ENCODE peak calls at places on chromosomes 2 and 18, in four cellular contexts. D is sigmoid colon, A is DND-41, V is transverse colon. B is an unnamed sample. For H3K4me1, the result is how much of the 10 kb centered on the place peaks cover.

GRCh38 chr2:47310801-47311560 is 92.0 kb upstream of the MSH2 start:
- DNase-seq in D (peak), V (peak), A (no peak), B (no peak)

GRCh38 chr18:11320981-11321380 is 171.6 kb upstream of the PIEZO2 start:
- DNase-seq in V (no peak), A (peak), D (no peak), B (no peak)

GRCh38 chr2:119259296-119259860 is 35.7 kb downstream of the STEAP3 start:
- DNase-seq in D (no peak), A (no peak), V (no peak), B (no peak)

GRCh38 chr18:8546677-8547076 is 62.6 kb upstream of the RAB12 start:
- DNase-seq in D (no peak), V (no peak), A (no peak), B (no peak)

GRCh38 chr2:148927010-148927409 is 52.0 kb downstream of the KIF5C start:
- DNase-seq in A (no peak), D (no peak), V (peak), B (peak)

GRCh38 chr2:154694881-154695280 is 3.6 kb upstream of the KCNJ3 start:
- DNase-seq in A (no peak), D (no peak), V (no peak), B (no peak)

GRCh38 chr2:204722207-204722606 is 176.9 kb downstream of the PARD3B start:
- DNase-seq in D (no peak), A (no peak), V (no peak), B (no peak)

GRCh38 chr2:165899311-165899710 is 54.3 kb downstream of the TTC21B start:
- DNase-seq in V (no peak), D (no peak), A (no peak), B (no peak)

GRCh38 chr2:22110244-22110651 is 986.5 kb downstream of the TDRD15 start:
- DNase-seq in A (no peak), V (no peak), D (no peak), B (no peak)

GRCh38 chr2:126586321-126586720 is 69.6 kb upstream of the GYPC start:
- DNase-seq in V (no peak), D (no peak), A (no peak), B (no peak)

GRCh38 chr2:98530114-98530513 is 78.2 kb downstream of the COA5 start:
- DNase-seq in A (no peak), D (no peak), V (no peak), B (no peak)

GRCh38 chr2:203580846-203581245 is 45.7 kb upstream of the RAPH1 start:
- DNase-seq in D (no peak), V (no peak), A (no peak), B (no peak)

GRCh38 chr2:191555092-191555742 is 122.7 kb upstream of the NABP1 start:
- DNase-seq in V (peak), D (peak), A (peak), B (peak)

GRCh38 chr2:112692914-112693313 is 27.9 kb upstream of the NT5DC4 start:
- DNase-seq in V (no peak), D (peak), A (peak), B (no peak)

GRCh38 chr2:27408601-27409320 is 630 bp downstream of the PPM1G start:
- DNase-seq in V (peak), A (no peak), D (no peak), B (peak)

GRCh38 chr2:54206596-54206995 is 49.4 kb downstream of the TSPYL6 start:
- DNase-seq in D (no peak), A (no peak), V (no peak), B (no peak)

GRCh38 chr2:63054812-63055509 is 4.3 kb downstream of the OTX1 start:
- DNase-seq in D (no peak), V (no peak), A (no peak), B (no peak)

GRCh38 chr2:239938651-239939486 is 86.3 kb downstream of the NDUFA10 start:
- DNase-seq in D (peak), V (no peak), A (peak), B (no peak)

GRCh38 chr2:231334179-231334930 is 61.2 kb upstream of the B3GNT7 start:
- DNase-seq in D (no peak), V (no peak), A (no peak), B (no peak)

GRCh38 chr2:123179526-123179925 is 845.6 kb upstream of the CNTNAP5 start:
- DNase-seq in V (no peak), D (no peak), A (no peak), B (no peak)

GRCh38 chr18:32372047-32372380 is 98.7 kb downstream of the GAREM1 start:
- DNase-seq in D (no peak), A (no peak), V (no peak), B (no peak)

GRCh38 chr18:32366586-32367538 is 103.8 kb downstream of the GAREM1 start:
- DNase-seq in D (no peak), A (no peak), V (no peak), B (no peak)

GRCh38 chr18:32372381-32373061 is 98.2 kb downstream of the GAREM1 start:
- DNase-seq in D (no peak), V (peak), A (no peak), B (no peak)

GRCh38 chr18:32371384-32371783 is 99.3 kb downstream of the GAREM1 start:
- DNase-seq in A (no peak), D (no peak), V (no peak), B (no peak)

DNA sequence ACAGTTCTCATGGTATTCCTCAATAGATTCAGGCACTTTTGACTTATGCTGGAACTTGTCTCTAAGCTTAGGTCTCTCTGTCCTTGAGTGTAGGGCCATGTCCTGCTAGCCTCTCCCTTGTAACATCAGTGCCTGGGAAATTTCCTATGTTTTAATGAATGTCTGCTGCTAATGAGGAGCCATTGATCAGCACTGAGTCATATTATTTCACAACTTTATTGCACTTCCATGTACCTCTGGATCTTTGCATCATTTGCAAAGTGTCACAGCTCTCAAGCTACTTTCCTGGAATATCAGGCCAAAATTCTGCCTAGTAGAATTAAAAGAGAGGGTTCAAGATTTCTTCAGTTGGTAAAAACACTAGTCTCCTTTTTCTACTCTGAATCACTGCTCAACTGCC is 102.5 kb downstream of the GAREM1 start:
- DNase-seq in A (no peak), D (no peak), V (no peak), B (no peak)
- H3K4me1 ChIP-seq in A (under half), D (under half), V (under half), B (under half)

DNA sequence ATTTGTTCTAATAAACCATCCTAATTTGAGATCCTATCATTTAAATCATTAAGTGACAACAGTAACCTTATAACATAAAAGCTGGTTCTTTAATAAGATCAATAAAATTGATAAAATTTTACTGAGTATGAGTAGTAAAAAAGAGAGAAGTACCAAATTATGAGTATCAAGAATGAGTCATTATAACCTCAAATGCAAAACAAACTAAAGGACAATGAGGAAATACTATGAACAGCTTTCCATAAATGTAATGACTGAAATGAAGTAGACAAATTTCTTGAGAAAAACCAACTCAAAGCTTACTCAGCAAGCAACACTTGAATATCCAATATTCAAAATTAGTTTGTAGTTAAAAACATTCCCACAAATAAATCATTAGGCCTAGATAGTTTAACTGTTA is 433.0 kb downstream of the ZEB2 start:
- DNase-seq in D (no peak), A (no peak), V (no peak), B (no peak)
- H3K4me3 ChIP-seq in D (no peak), A (no peak), V (no peak), B (no peak)

DNA sequence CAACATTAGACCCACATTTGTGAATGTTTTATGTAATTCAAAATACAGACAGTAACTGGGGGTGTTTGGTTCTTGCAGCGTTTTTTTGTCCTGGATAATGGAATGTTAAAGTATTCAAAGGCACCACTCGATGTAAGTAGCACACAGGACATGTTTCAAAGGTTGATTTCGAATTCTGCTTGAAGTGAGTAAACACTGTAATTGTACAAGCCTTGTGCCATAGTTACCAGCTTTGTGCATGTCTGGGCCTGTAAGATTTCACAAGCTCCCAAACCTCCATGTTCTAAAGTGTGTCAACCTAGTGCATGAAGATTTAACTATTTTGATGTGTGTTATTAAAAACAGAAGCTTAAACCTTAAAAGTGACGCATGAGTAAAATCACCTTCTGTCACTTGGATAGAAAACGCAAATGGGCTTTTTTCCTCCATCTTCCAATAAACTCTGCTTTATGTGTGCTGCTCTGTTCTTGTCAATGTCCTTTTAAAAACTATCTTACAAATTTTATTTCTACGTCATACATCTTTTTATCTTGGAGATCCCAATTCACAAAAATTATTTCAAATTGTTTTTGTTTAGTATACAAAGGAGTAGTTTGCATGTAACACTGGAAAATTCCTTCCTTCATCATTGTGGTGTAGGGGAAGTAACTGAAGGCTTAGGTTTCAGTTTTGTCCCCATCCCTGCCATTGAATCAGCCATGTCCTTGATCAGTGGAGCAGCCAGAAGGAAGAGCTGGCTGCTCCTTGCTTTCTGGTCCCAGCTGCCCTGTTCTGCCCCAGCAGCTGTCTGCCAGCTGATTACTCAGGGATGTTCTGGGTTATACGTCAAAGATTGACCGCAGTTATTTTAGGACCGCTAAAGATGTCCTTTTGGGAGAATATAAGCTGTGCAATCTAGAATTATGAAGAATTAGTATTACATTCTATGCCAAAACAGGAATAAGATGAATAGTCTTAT is 119.2 kb downstream of the PRKRA start:
- DNase-seq in D (no peak), V (no peak), A (no peak), B (no peak)
- H3K27ac ChIP-seq in D (no peak), V (no peak), A (no peak), B (no peak)

DNA sequence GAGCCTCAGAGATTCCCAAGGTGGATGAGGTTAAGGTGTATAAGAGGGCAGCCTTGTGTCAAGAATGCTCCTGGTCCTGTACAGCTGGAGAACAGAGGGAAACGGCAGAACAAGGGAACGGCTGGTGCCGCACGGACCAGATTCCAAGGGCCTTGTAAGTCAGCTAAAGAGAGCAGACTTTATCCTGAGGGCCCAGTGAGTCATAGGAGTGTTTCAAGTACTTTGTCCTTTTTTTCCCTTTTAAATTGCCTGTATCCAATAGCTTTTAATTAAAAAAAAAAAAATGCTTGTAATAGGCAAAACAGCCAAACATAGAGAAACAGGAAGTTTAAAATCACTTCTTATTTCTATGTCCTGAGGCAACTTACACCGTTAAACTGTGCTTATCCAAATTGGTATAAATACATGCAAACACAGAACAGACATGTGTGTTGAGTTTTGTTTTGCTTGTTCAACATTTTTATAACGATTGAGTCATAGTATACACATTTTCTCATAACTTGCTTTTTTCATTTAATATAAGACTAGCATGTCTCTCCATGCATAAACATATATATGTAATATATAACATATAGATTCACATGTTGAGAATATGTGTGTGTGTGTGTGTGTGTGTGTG is 42.1 kb upstream of the EVA1A start:
- DNase-seq in D (no peak), V (no peak), A (no peak), B (no peak)
- H3K4me1 ChIP-seq in D (under half), V (under half), A (under half), B (under half)

DNA sequence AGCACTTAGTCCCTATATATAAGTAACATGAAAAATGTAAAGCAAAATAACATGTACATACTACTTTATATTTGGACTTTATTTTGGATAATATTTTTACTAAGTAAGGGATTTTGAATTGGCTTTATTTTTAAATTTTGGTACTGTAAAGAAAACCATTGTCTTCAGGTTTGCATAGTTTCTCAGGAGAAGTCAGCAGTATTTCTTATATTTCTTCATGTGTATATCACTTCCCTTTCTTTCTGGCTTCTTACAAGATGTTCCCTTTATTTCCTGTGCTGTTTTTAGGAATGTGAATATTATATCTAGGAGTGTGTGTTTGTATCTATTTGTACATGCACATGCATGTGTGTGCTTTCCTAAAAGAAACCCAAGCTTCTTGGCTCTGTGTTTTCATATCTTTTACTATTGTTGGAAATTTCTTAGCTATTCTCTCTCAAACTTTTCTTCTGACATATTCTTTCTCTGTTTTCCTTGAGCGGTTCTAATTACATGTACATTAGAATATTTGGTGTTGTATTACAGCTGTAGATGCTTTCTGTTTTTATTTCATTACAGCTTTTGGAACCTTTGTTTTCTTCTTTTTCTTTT is 1549.7 kb upstream of the ACVR2A start:
- DNase-seq in D (no peak), V (no peak), A (no peak), B (no peak)
- H3K4me3 ChIP-seq in D (no peak), V (no peak), A (no peak), B (no peak)

GRCh38 chr2:28683100-28683706 is 68.4 kb upstream of the PPP1CB start:
- DNase-seq in D (peak), A (no peak), V (peak), B (no peak)

GRCh38 chr2:28681216-28681981 is 70.2 kb upstream of the PPP1CB start:
- DNase-seq in V (no peak), A (no peak), D (no peak), B (peak)

GRCh38 chr2:28678944-28679343 is 72.7 kb upstream of the PPP1CB start:
- DNase-seq in A (no peak), V (no peak), D (no peak), B (no peak)

GRCh38 chr2:28678175-28678855 is 73.3 kb upstream of the PPP1CB start:
- DNase-seq in D (no peak), A (no peak), V (no peak), B (no peak)

DNA sequence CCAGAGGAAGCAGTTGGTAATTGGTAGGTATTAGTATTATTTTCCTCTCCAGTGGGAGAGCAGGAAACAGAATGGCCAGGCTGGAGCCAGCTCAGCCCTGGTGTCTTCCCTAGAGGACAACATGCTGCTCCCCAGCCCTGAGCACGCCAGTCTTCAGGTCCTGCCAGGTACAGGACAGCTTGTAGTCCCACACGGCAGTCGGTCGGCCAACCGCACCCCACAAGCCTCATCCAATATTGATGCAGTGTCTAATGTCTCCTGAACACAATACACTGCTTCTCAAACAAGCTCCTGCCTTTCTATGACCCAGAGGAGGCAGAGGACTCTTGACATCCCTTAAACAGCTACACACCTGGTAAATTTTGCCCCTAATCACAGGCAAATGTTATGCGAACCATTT is 71.0 kb upstream of the PPP1CB start:
- DNase-seq in A (no peak), D (no peak), V (no peak), B (no peak)
- H3K27ac ChIP-seq in A (no peak), D (peak), V (no peak), B (peak)

DNA sequence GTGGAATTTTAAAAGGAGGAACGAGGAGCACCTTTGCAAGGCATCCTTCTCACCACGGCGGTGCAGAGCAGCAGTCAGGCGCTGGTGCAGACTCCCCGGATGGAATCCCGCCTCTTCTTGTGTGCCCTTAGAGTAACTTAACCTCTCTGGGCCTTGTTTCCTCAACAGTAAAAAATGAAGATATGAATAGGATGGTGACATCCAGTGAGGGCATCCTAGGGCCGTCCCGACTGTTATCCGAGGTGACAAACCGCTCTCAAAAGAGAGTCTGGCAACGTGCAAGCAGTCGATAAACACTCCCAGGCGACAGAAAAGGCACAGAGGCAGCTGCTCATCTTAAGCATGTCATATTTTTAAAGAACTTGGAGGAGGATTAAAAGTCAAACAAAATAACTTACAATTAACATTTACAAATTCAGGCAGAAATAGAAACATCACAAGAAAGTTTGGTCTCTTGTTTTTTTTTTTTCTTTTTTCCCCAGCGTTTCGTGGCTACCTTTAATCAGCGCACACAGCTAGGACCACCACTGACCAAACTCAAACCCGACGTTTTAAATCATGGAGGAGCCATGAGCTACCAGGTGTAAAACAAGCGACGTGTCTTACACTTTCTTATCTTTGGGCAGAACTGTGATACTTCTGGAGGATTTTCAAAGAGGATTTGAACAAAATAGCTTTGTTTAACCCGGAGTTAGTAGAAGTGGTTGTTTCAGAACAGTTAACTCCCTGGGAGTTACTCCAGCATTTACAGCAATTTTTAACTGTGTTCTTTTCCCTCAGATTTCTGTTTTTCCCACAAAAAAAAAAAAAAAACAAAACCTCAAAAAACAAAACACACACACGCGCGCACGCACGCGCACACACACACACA is 2.1 kb downstream of the MBP start:
- DNase-seq in D (peak), V (no peak), A (peak), B (no peak)
- H3K4me1 ChIP-seq in D (under half), V (under half), A (half or more), B (half or more)

DNA sequence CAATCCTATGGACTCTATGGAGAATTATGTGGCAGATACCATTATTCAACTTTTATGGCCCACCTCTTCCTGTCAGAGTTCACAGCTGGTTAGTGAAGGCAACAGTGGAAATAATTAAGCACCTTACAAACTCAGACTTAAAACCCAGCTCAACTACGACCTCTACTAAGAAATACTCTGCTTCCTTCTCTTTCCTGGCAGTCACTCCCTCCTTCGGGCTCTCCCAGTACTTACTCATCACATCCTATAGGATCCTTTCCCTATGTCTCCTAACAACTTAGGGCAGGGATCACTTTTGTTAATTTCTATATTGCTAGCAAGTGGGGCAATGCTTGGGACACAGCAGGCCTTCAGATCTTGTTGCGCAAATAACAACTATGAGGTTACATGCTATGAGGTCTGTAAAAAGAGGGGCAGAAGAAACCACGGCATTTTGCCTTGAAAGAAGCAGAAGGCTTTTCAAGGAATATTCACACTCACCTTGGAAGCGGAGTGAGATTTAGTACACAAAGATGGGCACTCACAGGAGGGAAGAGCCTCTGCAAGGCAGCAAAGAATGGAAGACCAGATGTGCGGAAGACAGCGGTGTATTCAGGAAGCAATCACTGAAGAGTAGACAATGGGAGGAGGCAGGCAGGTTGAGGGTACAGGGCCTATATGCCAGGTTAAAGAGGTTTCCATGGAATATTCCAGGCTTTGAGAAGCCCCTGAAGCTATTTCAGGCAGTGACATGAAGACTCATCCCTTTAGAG is 2.1 kb downstream of the STK39 start:
- DNase-seq in D (no peak), V (no peak), A (no peak), B (no peak)
- H3K4me3 ChIP-seq in D (no peak), V (peak), A (no peak), B (no peak)

B was measured in CD4-positive, alpha-beta memory T cell.